ENCODE peak calls at places on chromosomes 6 and 20, in seven cellular contexts. U is cardiac muscle cell, F is lower lobe of right lung, D is PC-9, A is H54, I is astrocyte, J is NCI-H460. B is an unnamed sample.

GRCh38 chr6:129748212-129748900 is 38.4 kb upstream of the ARHGAP18 start:
- DNase-seq in I (peak), U (peak), J (peak), F (no peak), D (peak), A (no peak), B (peak)

GRCh38 chr20:51803157-51803854 is 985 bp upstream of the SALL4 start:
- DNase-seq in I (peak), U (no peak), J (no peak), F (no peak), A (no peak), D (peak), B (no peak)

GRCh38 chr20:37575884-37576283 is 48.2 kb upstream of the BLCAP start:
- DNase-seq in J (no peak), I (no peak), F (no peak), A (no peak), U (no peak), D (no peak), B (peak)

GRCh38 chr20:34452281-34452982 is 63.8 kb upstream of the DYNLRB1 start:
- DNase-seq in D (no peak), U (no peak), F (no peak), J (no peak), A (no peak), I (no peak), B (no peak)

GRCh38 chr6:92126088-92126487 is 1293.3 kb downstream of the EPHA7 start:
- DNase-seq in J (no peak), A (no peak), D (peak), I (no peak), U (no peak), F (no peak), B (no peak)

GRCh38 chr20:7038029-7038428 is 270.5 kb downstream of the BMP2 start:
- DNase-seq in J (no peak), A (no peak), I (peak), U (no peak), D (no peak), F (no peak), B (no peak)

GRCh38 chr6:816510-817084 is 123.7 kb upstream of the EXOC2 start:
- DNase-seq in I (no peak), F (peak), U (no peak), J (no peak), A (no peak), D (no peak), B (no peak)

GRCh38 chr6:39980839-39981580 is 46.7 kb upstream of the MOCS1 start:
- DNase-seq in U (peak), A (peak), I (peak), F (no peak), J (peak), D (peak), B (peak)

GRCh38 chr20:9500121-9500911 is 14.1 kb upstream of the LAMP5 start:
- DNase-seq in U (no peak), A (no peak), F (no peak), D (no peak), J (no peak), I (no peak), B (no peak)

GRCh38 chr6:41568585-41569384 is 22.6 kb downstream of the FOXP4 start:
- DNase-seq in D (no peak), F (peak), J (no peak), A (no peak), U (no peak), I (no peak), B (no peak)

GRCh38 chr6:135162678-135163439 is 18.2 kb upstream of the MYB start:
- DNase-seq in A (peak), D (peak), U (peak), F (no peak), I (no peak), J (peak), B (peak)

GRCh38 chr20:31654534-31654933 is 16.8 kb downstream of the COX4I2 start:
- DNase-seq in U (no peak), I (no peak), J (no peak), D (no peak), F (no peak), A (no peak), B (no peak)

GRCh38 chr20:38889050-38889449 is 37.2 kb upstream of the FAM83D start:
- DNase-seq in I (no peak), A (no peak), D (no peak), U (no peak), F (no peak), J (no peak), B (no peak)

GRCh38 chr6:85449818-85450577 is at the start of gene NT5E:
- DNase-seq in I (peak), A (peak), F (peak), J (peak), U (peak), D (peak), B (peak)

GRCh38 chr6:170265655-170266054 is 25.2 kb downstream of the DLL1 start:
- DNase-seq in I (no peak), F (peak), J (no peak), D (no peak), U (peak), A (no peak), B (no peak)

GRCh38 chr6:90000864-90001731 is 106.8 kb downstream of the GJA10 start:
- DNase-seq in U (peak), I (peak), A (no peak), F (no peak), D (no peak), J (no peak), B (no peak)

GRCh38 chr6:12369355-12369754 is 79.2 kb downstream of the EDN1 start:
- DNase-seq in U (no peak), A (no peak), I (no peak), D (no peak), J (no peak), F (no peak), B (no peak)

GRCh38 chr6:36360241-36361054 is 23.8 kb upstream of the BNIP5 start:
- DNase-seq in D (peak), I (peak), A (peak), U (peak), J (peak), F (peak), B (peak)

GRCh38 chr20:15673206-15673605 is 900.0 kb downstream of the KIF16B start:
- DNase-seq in U (peak), A (no peak), I (peak), F (no peak), J (no peak), D (no peak), B (no peak)

GRCh38 chr6:10610289-10610688 is 84.1 kb downstream of the C6orf52 start:
- DNase-seq in A (no peak), U (no peak), F (no peak), D (no peak), J (no peak), I (peak), B (no peak)

GRCh38 chr6:25448965-25449538 is 169.9 kb downstream of the CARMIL1 start:
- DNase-seq in U (no peak), I (no peak), A (no peak), D (no peak), J (no peak), F (no peak), B (peak)

GRCh38 chr6:168208436-168208835 is 111.1 kb downstream of the DACT2 start:
- DNase-seq in J (no peak), F (no peak), D (no peak), A (no peak), I (no peak), U (no peak), B (no peak)

GRCh38 chr6:163291622-163292021 is 122.9 kb upstream of the QKI start:
- DNase-seq in F (no peak), I (peak), A (no peak), J (no peak), U (peak), D (no peak), B (no peak)

GRCh38 chr20:1434571-1435336 is 31.9 kb downstream of the NSFL1C start:
- DNase-seq in A (peak), D (no peak), U (peak), I (peak), J (no peak), F (no peak), B (peak)